ENCODE peak calls at places on chromosomes 2 and 18, in five cellular contexts. U is adrenal gland, H is NT2/D1, J is upper lobe of right lung, S is HAP-1. Y is an unnamed sample. For H3K9me3, the result is how much of the 10 kb centered on the place peaks cover.

GRCh38 chr18:68991281-68991680 is 193.4 kb downstream of the CCDC102B start:
- DNase-seq in U (no peak), H (no peak), J (no peak), S (no peak), Y (no peak)

GRCh38 chr2:236517463-236518077 is 52.1 kb upstream of the ACKR3 start:
- DNase-seq in U (no peak), H (no peak), J (no peak), S (no peak), Y (no peak)

GRCh38 chr2:236287656-236288055 is 23.4 kb upstream of the ASB18 start:
- DNase-seq in U (no peak), H (no peak), J (no peak), S (no peak), Y (no peak)

GRCh38 chr2:238170386-238171071 is 11.8 kb downstream of the ERFE start:
- DNase-seq in U (no peak), H (no peak), J (peak), S (no peak), Y (no peak)

GRCh38 chr2:241901018-241901380 is 31.5 kb downstream of the RTP5 start:
- DNase-seq in U (no peak), H (no peak), J (peak), S (no peak), Y (no peak)

GRCh38 chr2:164514491-164514890 is 106.8 kb downstream of the GRB14 start:
- DNase-seq in U (no peak), H (no peak), J (no peak), S (no peak), Y (no peak)

GRCh38 chr2:224819075-224819474 is 102.9 kb upstream of the CCDC195 start:
- DNase-seq in U (no peak), H (no peak), J (no peak), S (no peak), Y (no peak)

GRCh38 chr2:86293612-86294011 is 43.8 kb downstream of the REEP1 start:
- DNase-seq in U (no peak), H (no peak), J (no peak), S (no peak), Y (no peak)

GRCh38 chr2:128327180-128327964 is 8.7 kb upstream of the HS6ST1 start:
- DNase-seq in U (no peak), H (no peak), J (no peak), S (no peak), Y (no peak)
- H3K9me3 ChIP-seq in U (under half), H (under half), J (under half), S (under half), Y (under half)

GRCh38 chr2:230687498-230687897 is 25.1 kb upstream of the CAB39 start:
- DNase-seq in U (peak), H (no peak), J (no peak), S (no peak), Y (no peak)

GRCh38 chr2:230684222-230685164 is 28.1 kb upstream of the CAB39 start:
- DNase-seq in U (no peak), H (no peak), J (no peak), S (no peak), Y (no peak)

GRCh38 chr2:230682546-230682945 is 30.1 kb upstream of the CAB39 start:
- DNase-seq in U (no peak), H (no peak), J (no peak), S (no peak), Y (no peak)

GRCh38 chr2:230680463-230681195 is 32.0 kb upstream of the CAB39 start:
- DNase-seq in U (no peak), H (no peak), J (no peak), S (no peak), Y (no peak)

GRCh38 chr2:230685165-230685560 is 27.5 kb upstream of the CAB39 start:
- DNase-seq in U (no peak), H (no peak), J (no peak), S (no peak), Y (no peak)
- H3K9me3 ChIP-seq in U (under half), H (under half), J (under half), S (under half), Y (under half)

GRCh38 chr18:55967019-55967418 is 379.0 kb upstream of the TCF4 start:
- DNase-seq in U (no peak), H (no peak), J (no peak), S (no peak), Y (no peak)
- H3K9me3 ChIP-seq in U (under half), H (under half), J (under half), S (under half), Y (under half)

GRCh38 chr18:35311506-35311905 is 21.5 kb upstream of the ZSCAN30 start:
- DNase-seq in U (peak), H (no peak), J (no peak), S (no peak), Y (no peak)
- H3K9me3 ChIP-seq in U (under half), H (under half), J (under half), S (under half), Y (under half)

GRCh38 chr18:70700496-70700895 is 411.7 kb downstream of the SOCS6 start:
- DNase-seq in U (no peak), H (no peak), J (no peak), S (no peak), Y (no peak)
- H3K9me3 ChIP-seq in U (under half), H (under half), J (under half), S (under half), Y (under half)

Y was measured in WERI-Rb-1.